ENCODE peak calls at places on chromosomes 2 and 18, in four cellular contexts. N, S, I and B are unnamed samples.

GRCh38 chr2:6820236-6820635 is 45.5 kb downstream of the CMPK2 start:
- DNase-seq in S (no peak), I (no peak), N (no peak), B (no peak)

GRCh38 chr18:39244242-39244641 is 1678.6 kb upstream of the CELF4 start:
- DNase-seq in S (no peak), N (no peak), I (no peak), B (no peak)

GRCh38 chr2:109724533-109725460 is 69.3 kb upstream of the RGPD5 start:
- DNase-seq in S (no peak), N (no peak), I (no peak), B (no peak)

GRCh38 chr18:32427084-32427933 is 43.4 kb downstream of the GAREM1 start:
- DNase-seq in S (no peak), I (no peak), N (no peak), B (no peak)

GRCh38 chr18:7987284-7987976 is 420.3 kb downstream of the PTPRM start:
- DNase-seq in I (no peak), N (no peak), S (no peak), B (no peak)

GRCh38 chr2:98518106-98518505 is 73.4 kb downstream of the INPP4A start:
- DNase-seq in I (peak; percentile 19), S (no peak), N (peak; percentile 64), B (no peak)

GRCh38 chr2:159410276-159410675 is 123.8 kb upstream of the WDSUB1 start:
- DNase-seq in I (no peak), N (no peak), S (no peak), B (no peak)

GRCh38 chr18:48572402-48573126 is 33.7 kb downstream of the CTIF start:
- DNase-seq in S (no peak), I (no peak), N (no peak), B (no peak)

GRCh38 chr2:186645999-186646398 is 47.9 kb upstream of the FAM171B start:
- DNase-seq in S (no peak), I (no peak), N (no peak), B (no peak)

GRCh38 chr2:120626566-120626965 is 109.1 kb upstream of the GLI2 start:
- DNase-seq in I (no peak), N (no peak), S (no peak), B (no peak)

GRCh38 chr2:198628596-198628995 is 824.2 kb downstream of the PLCL1 start:
- DNase-seq in N (no peak), S (no peak), I (no peak), B (no peak)

GRCh38 chr18:56727399-56727798 is 76.2 kb downstream of the WDR7 start:
- DNase-seq in N (no peak), S (no peak), I (no peak), B (no peak)

GRCh38 chr18:6752200-6752873 is 22.8 kb downstream of the ARHGAP28 start:
- DNase-seq in N (no peak), I (no peak), S (no peak), B (peak; percentile 15)

GRCh38 chr2:174080672-174081121 is 115.5 kb upstream of the SP3 start:
- DNase-seq in N (no peak), I (no peak), S (no peak), B (no peak)

GRCh38 chr2:150255528-150255927 is 231.9 kb downstream of the RND3 start:
- DNase-seq in S (no peak), N (no peak), I (no peak), B (no peak)

GRCh38 chr2:201148434-201148833 is 32.5 kb downstream of the CFLAR start:
- DNase-seq in I (no peak), S (no peak), N (no peak), B (no peak)

GRCh38 chr2:101114815-101115214 is 36.4 kb downstream of the TBC1D8 start:
- DNase-seq in I (peak; percentile 58), N (no peak), S (no peak), B (no peak)

GRCh38 chr2:11552260-11552638 is 18.4 kb downstream of the GREB1 start:
- DNase-seq in S (no peak), I (no peak), N (no peak), B (no peak)

GRCh38 chr18:22473366-22473765 is 55.7 kb upstream of the CTAGE1 start:
- DNase-seq in S (no peak), N (no peak), I (no peak), B (no peak)

GRCh38 chr2:232610081-232610480 is 23.3 kb upstream of the EFHD1 start:
- DNase-seq in S (no peak), I (no peak), N (no peak), B (no peak)

GRCh38 chr18:9649164-9649540 is 34.8 kb upstream of the PPP4R1 start:
- DNase-seq in S (no peak), I (no peak), N (no peak), B (no peak)

GRCh38 chr18:67194886-67195285 is 321.6 kb downstream of the DSEL start:
- DNase-seq in I (no peak), N (no peak), S (no peak), B (no peak)

GRCh38 chr18:10122116-10122515 is 208.3 kb downstream of the VAPA start:
- DNase-seq in S (no peak), I (no peak), N (no peak), B (no peak)

GRCh38 chr18:48274301-48274700 is 134.9 kb downstream of the ZBTB7C start:
- DNase-seq in N (no peak), I (no peak), S (no peak), B (no peak)

GRCh38 chr2:227717687-227718567 is at the start of gene SLC19A3:
- DNase-seq in I (peak; percentile 90), S (peak; percentile 89), N (no peak), B (peak; percentile 95)

GRCh38 chr2:53744395-53745065 is 23.1 kb upstream of the CHAC2 start:
- DNase-seq in N (no peak), S (no peak), I (no peak), B (no peak)

GRCh38 chr2:109407401-109408335 is 206.1 kb downstream of the SEPTIN10 start:
- DNase-seq in S (no peak), N (no peak), I (no peak), B (no peak)

GRCh38 chr18:69217271-69217670 is 183.4 kb upstream of the DOK6 start:
- DNase-seq in I (no peak), N (no peak), S (no peak), B (no peak)

GRCh38 chr2:119112230-119112629 is 46.3 kb downstream of the C1QL2 start:
- DNase-seq in S (no peak), N (no peak), I (no peak), B (no peak)

GRCh38 chr18:22001912-22002487 is 167.4 kb upstream of the GATA6 start:
- DNase-seq in S (no peak), N (no peak), I (no peak), B (no peak)

GRCh38 chr2:10919776-10920606 is 8.3 kb downstream of the KCNF1 start:
- DNase-seq in N (no peak), S (no peak), I (no peak), B (no peak)

GRCh38 chr18:48342125-48342524 is 67.1 kb downstream of the ZBTB7C start:
- DNase-seq in N (no peak), I (peak; percentile 11), S (no peak), B (no peak)

GRCh38 chr2:171143670-171144062 is 17.0 kb downstream of the TLK1 start:
- DNase-seq in S (no peak), I (no peak), N (no peak), B (no peak)
- H3K4me1 ChIP-seq in S (peaks cover 25% of the 10 kb centered on the region), I (peaks cover 64% of the 10 kb centered on the region), N (peaks cover 31% of the 10 kb centered on the region), B (peaks cover 3% of the 10 kb centered on the region)

GRCh38 chr2:240453461-240454030 is 18.1 kb downstream of the GPC1 start:
- DNase-seq in N (no peak), S (no peak), I (no peak), B (peak; percentile 64)
- H3K4me3 ChIP-seq in N (no peak overlapping the region), S (no peak overlapping the region), I (no peak overlapping the region), B (peak overlapping the region; percentile 6)

GRCh38 chr18:74252032-74252380 is 39.8 kb downstream of the CYB5A start:
- DNase-seq in N (no peak), I (no peak), S (no peak), B (no peak)
- H3K27ac ChIP-seq in N (no peak overlapping the region), I (peak overlapping the region; percentile 58), S (no peak overlapping the region), B (no peak overlapping the region)

DNA sequence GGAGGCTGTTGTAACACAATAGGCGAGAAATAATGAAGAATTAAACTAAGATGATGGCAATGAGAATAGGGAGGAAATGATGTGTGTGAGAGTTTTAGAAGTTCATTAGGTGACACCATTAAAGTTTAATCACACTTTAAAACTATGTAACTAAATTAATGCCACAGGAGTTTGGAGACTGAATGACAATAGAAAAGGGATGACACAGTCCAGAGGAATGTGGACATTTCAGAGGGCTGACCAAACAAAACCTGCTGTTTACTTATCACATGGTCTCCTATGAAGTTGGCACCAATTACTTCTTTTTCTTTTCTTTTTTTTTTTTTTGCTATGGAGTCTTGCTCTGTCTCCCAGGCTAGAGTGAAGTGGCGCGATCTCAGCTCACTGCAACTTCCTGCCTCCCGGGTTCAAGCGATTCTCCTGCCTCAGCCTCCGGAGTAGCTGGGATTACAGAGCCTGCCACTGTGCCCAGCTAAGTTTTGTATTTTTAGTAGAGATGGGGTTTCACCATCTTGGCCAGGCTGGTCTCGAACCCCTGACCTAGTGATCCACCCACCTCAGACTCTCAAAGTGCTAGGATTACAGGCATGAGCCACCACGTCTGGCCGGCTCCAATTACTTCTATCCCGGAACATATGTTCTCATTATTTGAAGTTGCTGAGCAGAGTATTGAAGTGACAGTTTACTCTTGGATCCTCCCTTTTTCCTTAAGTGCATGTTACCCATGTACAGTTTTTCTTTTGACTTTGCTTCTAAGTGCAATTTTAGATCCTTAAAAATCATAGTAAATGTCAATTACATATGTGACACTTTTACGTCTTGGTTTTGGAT is 4.3 kb downstream of the AGPS start:
- DNase-seq in I (no peak), S (no peak), N (no peak), B (no peak)
- H3K4me1 ChIP-seq in I (peaks cover 70% of the 10 kb centered on the region), S (peaks cover 66% of the 10 kb centered on the region), N (peaks cover 34% of the 10 kb centered on the region), B (peaks cover 2% of the 10 kb centered on the region)

DNA sequence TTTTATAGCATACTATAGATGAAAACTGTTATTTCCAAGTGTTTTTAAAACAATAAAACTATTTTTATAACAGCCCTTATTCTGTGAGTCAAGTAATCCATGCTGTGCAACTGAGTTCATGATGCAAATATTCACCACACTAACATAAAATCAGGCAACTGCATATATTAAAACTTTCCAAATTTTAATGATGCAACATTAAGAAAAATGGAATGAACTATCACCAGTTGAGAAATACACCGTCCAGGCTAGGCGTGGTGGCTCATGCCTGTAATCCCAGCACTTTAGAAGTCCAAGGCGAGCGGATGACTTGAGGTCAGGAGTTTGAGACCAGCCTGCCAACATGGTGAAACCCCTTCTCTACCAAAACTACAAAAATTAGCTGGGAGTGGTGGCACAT is 114.5 kb downstream of the CDH2 start:
- DNase-seq in N (no peak), I (no peak), S (no peak), B (no peak)
- H3K4me3 ChIP-seq in N (no peak overlapping the region), I (no peak overlapping the region), S (no peak overlapping the region), B (no peak overlapping the region)

DNA sequence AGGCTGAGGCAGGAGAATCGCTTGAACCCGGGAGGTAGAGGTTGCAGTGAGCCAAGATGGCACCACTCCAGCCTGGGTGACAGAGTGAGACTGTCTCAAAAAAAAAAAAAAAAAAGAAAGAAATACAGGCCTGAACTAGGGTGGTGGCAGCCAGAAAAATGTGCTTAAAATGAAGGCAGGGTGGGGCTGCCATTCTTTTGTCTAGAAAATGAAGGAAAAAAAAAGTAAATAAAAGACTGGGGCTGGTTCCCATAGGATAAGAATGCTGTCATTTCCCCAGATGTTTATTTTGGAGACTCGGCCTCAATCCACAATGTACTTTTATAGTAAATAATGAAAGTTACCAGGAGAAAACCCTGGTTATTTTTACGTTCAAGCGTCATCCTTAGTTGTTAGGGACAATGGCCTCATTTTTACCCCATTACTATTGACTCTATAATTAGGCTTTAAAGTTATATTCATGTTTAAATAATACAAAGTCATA is 58.9 kb downstream of the ATP8B1 start:
- DNase-seq in I (no peak), N (no peak), S (no peak), B (peak; percentile 37)
- H3K27ac ChIP-seq in I (no peak overlapping the region), N (no peak overlapping the region), S (peak overlapping the region; percentile 66), B (no peak overlapping the region)

GRCh38 chr2:149175956-149176355 is 137.5 kb downstream of the LYPD6B start:
- DNase-seq in S (no peak), N (no peak), I (no peak), B (no peak)
- H3K4me1 ChIP-seq in S (no peaks in the 10 kb centered on the region), N (no peaks in the 10 kb centered on the region), I (peaks cover 5% of the 10 kb centered on the region), B (no peaks in the 10 kb centered on the region)